ENCODE peak calls at places on chromosomes 13 and 19, in eight cellular contexts. W is H1, V is adrenal gland, M is transverse colon, S is uterus, H is IMR-90, F is Peyer's patch, E is ovary. K is an unnamed sample. For H3K4me1, the result is how much of the 10 kb centered on the place peaks cover.

GRCh38 chr19:7575426-7576040 is 20.1 kb upstream of the CAMSAP3 start:
- DNase-seq in H (no peak), W (no peak), M (no peak), E (no peak), S (no peak), F (no peak), V (no peak), K (no peak)

GRCh38 chr19:54336893-54337857 is 1.8 kb downstream of the LILRA4 start:
- DNase-seq in W (no peak), V (no peak), E (no peak), H (no peak), M (no peak), F (no peak), S (no peak), K (no peak)

GRCh38 chr19:48955308-48955958 is 758 bp downstream of the BAX start:
- DNase-seq in W (no peak), E (no peak), V (no peak), S (no peak), H (no peak), M (no peak), F (no peak), K (no peak)

GRCh38 chr13:23672616-23673015 is 102.4 kb downstream of the TNFRSF19 start:
- DNase-seq in W (no peak), H (peak), E (no peak), F (no peak), M (no peak), V (no peak), S (no peak), K (no peak)

GRCh38 chr13:39051157-39051556 is 12.9 kb downstream of the NHLRC3 start:
- DNase-seq in V (no peak), S (no peak), M (no peak), H (peak), W (no peak), F (no peak), E (no peak), K (no peak)

GRCh38 chr19:8576273-8576993 is 809 bp downstream of the MYO1F start:
- DNase-seq in V (no peak), M (peak), F (peak), W (no peak), S (no peak), E (no peak), H (no peak), K (peak)

GRCh38 chr19:49637865-49638350 is 2.0 kb downstream of the RRAS start:
- DNase-seq in H (peak), S (peak), W (peak), E (peak), M (peak), F (no peak), V (peak), K (peak)

GRCh38 chr19:52099497-52100138 is 4.1 kb upstream of the ZNF841 start:
- DNase-seq in H (no peak), M (no peak), W (no peak), V (no peak), E (no peak), S (no peak), F (no peak), K (no peak)

GRCh38 chr13:67018775-67019174 is 211.4 kb downstream of the PCDH9 start:
- DNase-seq in E (no peak), S (no peak), V (no peak), W (no peak), H (no peak), M (no peak), F (no peak), K (no peak)

GRCh38 chr19:14440049-14440448 is 6.9 kb downstream of the PKN1 start:
- DNase-seq in W (no peak), E (no peak), M (peak), H (no peak), F (peak), S (no peak), V (peak), K (peak)

GRCh38 chr13:45750566-45750965 is 48.4 kb downstream of the CBY2 start:
- DNase-seq in H (no peak), W (no peak), F (no peak), S (no peak), V (no peak), E (no peak), M (no peak), K (no peak)

GRCh38 chr19:49120868-49121267 is 1.5 kb downstream of the PPFIA3 start:
- DNase-seq in H (no peak), V (no peak), M (no peak), E (no peak), S (no peak), F (no peak), W (no peak), K (no peak)

GRCh38 chr13:76455960-76456359 is 430.2 kb downstream of the KCTD12 start:
- DNase-seq in W (no peak), S (no peak), F (no peak), H (peak), E (no peak), M (no peak), V (no peak), K (no peak)

GRCh38 chr13:113742000-113742441 is 17.0 kb upstream of the TMEM255B start:
- DNase-seq in V (no peak), M (peak), W (no peak), F (no peak), S (no peak), H (peak), E (no peak), K (peak)

GRCh38 chr19:29001922-29002247 is 211.1 kb downstream of the UQCRFS1 start:
- DNase-seq in F (no peak), M (no peak), S (no peak), E (no peak), V (no peak), W (no peak), H (no peak), K (no peak)

GRCh38 chr13:113915012-113915763 is 51.3 kb upstream of the GAS6 start:
- DNase-seq in M (no peak), H (no peak), S (peak), W (no peak), V (no peak), F (no peak), E (no peak), K (no peak)

GRCh38 chr13:65926750-65927171 is 1303.4 kb downstream of the PCDH9 start:
- DNase-seq in V (no peak), H (no peak), F (no peak), E (no peak), W (peak), S (no peak), M (peak), K (peak)

GRCh38 chr13:102846261-102847015 is 606 bp downstream of the ERCC5 start:
- DNase-seq in E (no peak), F (peak), H (peak), M (peak), V (peak), S (peak), W (no peak), K (peak)

GRCh38 chr13:113746671-113747070 is 12.4 kb upstream of the TMEM255B start:
- DNase-seq in W (no peak), V (no peak), H (no peak), F (no peak), E (no peak), S (no peak), M (no peak), K (no peak)

GRCh38 chr13:52356327-52356726 is 49.6 kb downstream of the THSD1 start:
- DNase-seq in S (no peak), V (no peak), H (peak), E (no peak), M (no peak), W (no peak), F (no peak), K (no peak)

GRCh38 chr13:114151565-114152284 is 19.3 kb upstream of the RASA3 start:
- DNase-seq in H (no peak), W (no peak), V (no peak), E (no peak), S (no peak), M (peak), F (peak), K (peak)

GRCh38 chr13:49584771-49585182 is 581 bp downstream of the RCBTB1 start:
- DNase-seq in V (no peak), S (no peak), W (no peak), E (no peak), F (no peak), H (peak), M (no peak), K (no peak)

GRCh38 chr13:77028202-77028601 is 1.2 kb upstream of the FBXL3 start:
- DNase-seq in F (no peak), E (peak), W (no peak), S (peak), M (no peak), V (no peak), H (no peak), K (no peak)

GRCh38 chr13:113138792-113139551 is 16.4 kb downstream of the F10 start:
- DNase-seq in M (no peak), V (no peak), E (peak), W (no peak), F (no peak), S (no peak), H (no peak), K (no peak)

GRCh38 chr19:32691952-32692726 is 518 bp downstream of the NUDT19 start:
- DNase-seq in M (peak), V (peak), W (no peak), E (peak), H (peak), F (peak), S (peak), K (peak)

GRCh38 chr13:69912576-69913074 is 195.0 kb upstream of the ATXN8OS start:
- DNase-seq in W (no peak), S (no peak), H (no peak), M (no peak), E (no peak), V (no peak), F (no peak), K (no peak)

GRCh38 chr13:110651726-110652230 is 36.4 kb downstream of the NAXD start:
- DNase-seq in S (no peak), H (no peak), V (no peak), M (no peak), W (no peak), E (no peak), F (no peak), K (no peak)

GRCh38 chr19:35736913-35737886 is 5.1 kb downstream of the IGFLR1 start:
- DNase-seq in M (no peak), W (no peak), F (peak), H (no peak), V (no peak), E (peak), S (no peak), K (no peak)

GRCh38 chr19:54462713-54463530 is 656 bp downstream of the LENG9 start:
- DNase-seq in H (peak), F (peak), E (peak), S (peak), V (peak), M (peak), W (no peak), K (peak)

GRCh38 chr19:1503089-1503924 is 9.5 kb downstream of the ADAMTSL5 start:
- DNase-seq in S (peak), H (peak), W (no peak), E (peak), F (peak), V (no peak), M (peak), K (no peak)

GRCh38 chr13:34886476-34886875 is 55.6 kb upstream of the NBEA start:
- DNase-seq in H (no peak), F (no peak), M (no peak), W (no peak), V (no peak), E (no peak), S (no peak), K (no peak)

GRCh38 chr19:38727306-38727867 is 16.9 kb downstream of the CAPN12 start:
- DNase-seq in W (no peak), S (no peak), M (no peak), F (no peak), H (no peak), V (no peak), E (no peak), K (no peak)

GRCh38 chr13:23551213-23552008 is 18.8 kb upstream of the TNFRSF19 start:
- DNase-seq in V (no peak), M (no peak), S (no peak), E (no peak), F (no peak), W (no peak), H (no peak), K (no peak)

GRCh38 chr19:12937243-12938053 is 961 bp upstream of the CALR start:
- DNase-seq in F (peak), H (no peak), M (peak), W (no peak), V (no peak), E (no peak), S (no peak), K (peak)

GRCh38 chr19:51166846-51167490 is 24.9 kb downstream of the SIGLEC7 start:
- DNase-seq in S (no peak), M (peak), H (no peak), W (no peak), V (peak), F (peak), E (no peak), K (no peak)

GRCh38 chr19:35673121-35673804 is 6.9 kb downstream of the UPK1A start:
- DNase-seq in S (no peak), V (peak), W (peak), F (no peak), H (peak), M (peak), E (no peak), K (no peak)

GRCh38 chr19:9940778-9941177 is 4.5 kb upstream of the OLFM2 start:
- DNase-seq in M (no peak), W (no peak), F (no peak), E (no peak), V (no peak), H (peak), S (no peak), K (no peak)

GRCh38 chr13:38888309-38888708 is 102.3 kb downstream of the STOML3 start:
- DNase-seq in F (no peak), M (no peak), H (peak), E (no peak), V (no peak), W (peak), S (no peak), K (no peak)

GRCh38 chr19:14758816-14759215 is 19.5 kb downstream of the ADGRE2 start:
- DNase-seq in F (no peak), V (no peak), W (peak), H (no peak), E (no peak), M (no peak), S (no peak), K (no peak)

GRCh38 chr19:47518854-47519253 is 4.0 kb upstream of the NAPA start:
- DNase-seq in V (no peak), E (no peak), W (no peak), F (no peak), H (no peak), S (no peak), M (no peak), K (no peak)

GRCh38 chr19:47518139-47518538 is 3.3 kb upstream of the NAPA start:
- DNase-seq in F (peak), V (no peak), E (no peak), W (no peak), M (peak), S (no peak), H (no peak), K (no peak)

GRCh38 chr19:47521473-47522180 is 6.8 kb upstream of the NAPA start:
- DNase-seq in E (no peak), H (no peak), W (no peak), M (no peak), V (no peak), S (no peak), F (no peak), K (no peak)

GRCh38 chr19:47520839-47521238 is 6.0 kb upstream of the NAPA start:
- DNase-seq in V (no peak), F (no peak), M (no peak), W (no peak), E (no peak), H (no peak), S (no peak), K (no peak)

GRCh38 chr19:47520343-47520806 is 5.5 kb upstream of the NAPA start:
- DNase-seq in M (no peak), W (no peak), S (no peak), F (no peak), H (no peak), V (no peak), E (no peak), K (no peak)
- H3K4me1 ChIP-seq in M (under half), W (under half), S (under half), F (under half), H (under half), V (under half), E (under half), K (under half)

GRCh38 chr13:28229522-28229921 is 91.2 kb downstream of the PAN3 start:
- DNase-seq in M (no peak), E (no peak), S (no peak), W (no peak), V (no peak), F (no peak), H (no peak), K (no peak)

DNA sequence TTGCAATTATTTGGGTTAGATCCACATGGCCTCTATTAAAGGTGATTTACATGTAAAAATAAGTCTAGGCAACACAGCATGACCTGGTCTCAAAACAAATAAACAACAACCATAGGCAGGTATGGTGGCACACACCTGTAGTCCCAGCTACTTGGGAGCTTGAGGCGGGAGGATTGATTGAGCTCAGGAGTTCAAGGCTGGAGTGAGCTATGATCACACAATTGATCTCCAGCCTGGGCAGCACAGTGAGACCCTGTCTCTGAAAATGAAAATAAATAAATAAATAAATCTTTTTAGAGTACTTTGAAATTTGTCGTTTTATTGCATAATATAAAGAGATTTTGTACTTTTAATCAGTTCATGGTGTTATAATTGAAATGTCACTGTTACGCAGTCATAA is 93.3 kb downstream of the PAN3 start:
- DNase-seq in H (no peak), F (no peak), S (no peak), E (no peak), W (no peak), V (no peak), M (no peak), K (no peak)
- TF ChIP-seq POLR2A in H (no peak), F (no peak), S (no peak), E (no peak), W (no peak), V (no peak), M (no peak), K (no peak)

GRCh38 chr19:3407556-3408516 is 41.5 kb downstream of the NFIC start:
- DNase-seq in V (peak), M (no peak), E (peak), H (no peak), W (no peak), F (no peak), S (peak), K (no peak)
- H3K4me3 ChIP-seq in V (no peak), M (no peak), E (peak), H (no peak), W (no peak), F (no peak), S (no peak), K (peak)

GRCh38 chr19:42279902-42280760 is 11.1 kb downstream of the CIC start:
- DNase-seq in W (no peak), F (peak), V (peak), S (peak), M (peak), H (peak), E (peak), K (peak)
- H3K4me1 ChIP-seq in W (under half), F (under half), V (half or more), S (under half), M (half or more), H (under half), E (under half), K (under half)

GRCh38 chr19:46727757-46728156 is 10.8 kb upstream of the PRKD2 start:
- DNase-seq in F (no peak), H (no peak), W (no peak), E (no peak), V (no peak), M (no peak), S (no peak), K (no peak)

GRCh38 chr19:46727036-46727501 is 10.2 kb upstream of the PRKD2 start:
- DNase-seq in V (no peak), F (no peak), E (no peak), S (no peak), M (no peak), H (no peak), W (no peak), K (no peak)

GRCh38 chr19:46725036-46725820 is 8.3 kb upstream of the PRKD2 start:
- DNase-seq in F (no peak), S (no peak), H (no peak), M (no peak), V (no peak), E (no peak), W (no peak), K (no peak)

GRCh38 chr19:46725859-46726393 is 9.0 kb upstream of the PRKD2 start:
- DNase-seq in V (no peak), W (no peak), E (no peak), S (no peak), M (no peak), H (no peak), F (no peak), K (no peak)

DNA sequence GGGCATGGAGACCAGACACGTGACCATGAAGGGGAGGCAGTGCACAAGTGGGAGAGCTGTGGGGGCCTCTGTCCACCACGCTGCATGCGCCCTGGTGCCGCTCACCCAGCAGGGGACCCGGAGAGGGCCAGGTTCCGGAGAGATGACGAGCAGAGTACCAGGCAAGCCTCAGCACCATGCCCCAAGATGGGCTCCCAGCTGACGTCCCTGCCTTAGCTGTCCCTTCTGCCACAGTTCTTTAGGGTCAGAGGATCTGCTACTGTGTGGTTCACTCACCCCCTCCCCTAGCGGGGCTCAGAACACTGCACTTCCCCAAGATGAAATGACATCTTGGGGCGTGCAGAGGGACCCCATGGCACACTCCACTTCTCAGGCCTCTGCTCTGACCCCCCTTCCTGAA is 9.6 kb upstream of the PRKD2 start:
- DNase-seq in E (no peak), M (no peak), V (no peak), W (no peak), S (no peak), F (no peak), H (no peak), K (no peak)
- TF ChIP-seq POLR2A in E (no peak), M (no peak), V (no peak), W (no peak), S (no peak), F (no peak), H (no peak), K (no peak)

GRCh38 chr19:31263317-31263716 is 85.9 kb downstream of the TSHZ3 start:
- DNase-seq in V (no peak), W (no peak), E (no peak), F (no peak), S (peak), M (no peak), H (no peak), K (no peak)
- H3K4me3 ChIP-seq in V (no peak), W (no peak), E (no peak), F (no peak), S (no peak), M (no peak), H (no peak), K (no peak)

K was measured in right lobe of liver.